ENCODE peak calls at places on chromosomes 12 and 14, in four cellular contexts. P is body of pancreas, C is A549, Q is tibial artery. O is an unnamed sample.

GRCh38 chr14:91149462-91149861 is 35.6 kb downstream of the DGLUCY start:
- DNase-seq in P (peak; percentile 80), C (peak; percentile 82), Q (peak; percentile 75), O (peak; percentile 57)

GRCh38 chr12:102503056-102503681 is 22.8 kb upstream of the IGF1 start:
- DNase-seq in C (no peak), P (no peak), Q (no peak), O (no peak)

GRCh38 chr12:94150483-94151225 is 2.3 kb downstream of the PLXNC1 start:
- DNase-seq in P (no peak), Q (no peak), C (no peak), O (peak; percentile 56)

GRCh38 chr12:63930971-63931370 is 86.5 kb downstream of the SRGAP1 start:
- DNase-seq in C (no peak), P (no peak), Q (no peak), O (no peak)

GRCh38 chr12:67419810-67420209 is 150.7 kb downstream of the CAND1 start:
- DNase-seq in P (no peak), Q (no peak), C (no peak), O (no peak)

GRCh38 chr12:112932485-112933151 is 5.7 kb upstream of the OAS3 start:
- DNase-seq in Q (no peak), C (no peak), P (no peak), O (no peak)

GRCh38 chr12:3533703-3534386 is 42.8 kb downstream of the PRMT8 start:
- DNase-seq in C (no peak), Q (no peak), P (peak; percentile 19), O (no peak)

GRCh38 chr12:102343361-102344121 is 136.8 kb downstream of the IGF1 start:
- DNase-seq in Q (no peak), P (peak; percentile 43), C (peak; percentile 40), O (no peak)

GRCh38 chr14:100124551-100125088 is 34.8 kb downstream of the DEGS2 start:
- DNase-seq in C (no peak), P (no peak), Q (no peak), O (no peak)

GRCh38 chr14:77031680-77032482 is 3.4 kb upstream of the IRF2BPL start:
- DNase-seq in P (no peak), C (no peak), Q (peak; percentile 76), O (no peak)

GRCh38 chr14:104730504-104730903 is 6.5 kb downstream of the ADSS1 start:
- DNase-seq in C (no peak), Q (no peak), P (no peak), O (no peak)

GRCh38 chr14:104725772-104726548 is 1.9 kb downstream of the ADSS1 start:
- DNase-seq in Q (no peak), C (no peak), P (no peak), O (no peak)

GRCh38 chr14:104729835-104730181 is 5.8 kb downstream of the ADSS1 start:
- DNase-seq in P (no peak), Q (no peak), C (no peak), O (no peak)

GRCh38 chr14:104726600-104727451 is 2.8 kb downstream of the ADSS1 start:
- DNase-seq in P (no peak), C (peak; percentile 44), Q (no peak), O (no peak)

DNA sequence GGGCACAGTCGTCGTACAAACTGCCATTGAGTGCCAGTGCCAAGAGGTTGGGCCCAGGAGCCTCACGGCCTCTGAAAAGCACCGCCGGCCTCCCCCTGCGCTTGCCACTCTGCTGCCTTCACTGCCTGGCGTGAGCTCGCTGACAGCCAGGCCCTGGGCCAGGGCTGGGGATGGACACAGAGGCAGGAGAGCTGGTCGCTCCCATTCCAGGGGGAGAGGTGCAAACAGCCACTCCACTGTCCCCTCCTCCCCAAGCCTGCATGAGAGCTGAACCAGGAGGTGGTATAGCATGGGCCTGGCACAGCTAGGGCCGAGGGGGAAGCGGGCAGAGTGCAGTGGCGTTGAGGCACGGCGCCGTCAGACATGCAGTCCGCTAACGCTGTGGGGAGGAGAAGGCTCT is 4.6 kb downstream of the ADSS1 start:
- DNase-seq in Q (no peak), C (no peak), P (no peak), O (no peak)
- H3K4me1 ChIP-seq in Q (peaks cover 72% of the 10 kb centered on the region), C (peaks cover 52% of the 10 kb centered on the region), P (peaks cover 24% of the 10 kb centered on the region), O (peaks cover 6% of the 10 kb centered on the region)

DNA sequence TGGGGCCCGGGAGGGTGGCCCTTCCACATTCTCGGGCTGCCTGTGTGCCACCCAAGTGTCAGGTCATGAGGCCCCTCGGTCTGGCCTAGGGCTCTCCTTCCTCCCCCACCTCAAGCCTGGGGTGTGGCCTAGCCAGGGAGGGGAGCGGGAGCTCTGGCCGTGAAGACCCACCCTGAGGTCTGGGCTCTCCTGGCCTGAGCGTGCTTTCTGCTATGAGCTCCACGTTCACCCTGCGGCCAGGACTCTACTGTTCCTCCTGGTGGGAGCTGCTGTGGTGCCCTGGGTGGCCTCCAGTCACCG is 12.0 kb downstream of the PACS2 start:
- DNase-seq in P (no peak), Q (no peak), C (no peak), O (no peak)
- H3K4me1 ChIP-seq in P (peaks cover 55% of the 10 kb centered on the region), Q (peaks cover 18% of the 10 kb centered on the region), C (no peaks in the 10 kb centered on the region), O (no peaks in the 10 kb centered on the region)

GRCh38 chr12:14950421-14950820 is 11.0 kb downstream of the ARHGDIB start:
- DNase-seq in Q (no peak), C (no peak), P (no peak), O (no peak)
- H3K4me1 ChIP-seq in Q (peaks cover 25% of the 10 kb centered on the region), C (peaks cover 47% of the 10 kb centered on the region), P (peaks cover 28% of the 10 kb centered on the region), O (peaks cover 55% of the 10 kb centered on the region)

GRCh38 chr14:24232121-24232644 is at the start of gene NEDD8:
- DNase-seq in P (peak; percentile 86), C (peak; percentile 89), Q (peak; percentile 95), O (peak; percentile 94)

GRCh38 chr14:24231263-24232120 is 675 bp downstream of the NEDD8 start:
- DNase-seq in Q (no peak), P (no peak), C (no peak), O (no peak)

GRCh38 chr14:24234095-24235020 is 1.6 kb downstream of the GMPR2 start:
- DNase-seq in Q (no peak), P (no peak), C (no peak), O (no peak)

GRCh38 chr14:24233538-24233866 is 773 bp downstream of the GMPR2 start:
- DNase-seq in C (peak; percentile 21), P (no peak), Q (no peak), O (no peak)

GRCh38 chr14:24232645-24233537 is at the start of gene GMPR2:
- DNase-seq in Q (peak; percentile 82), P (no peak), C (no peak), O (no peak)
- H3K4me1 ChIP-seq in Q (peaks cover 27% of the 10 kb centered on the region), P (peaks cover 36% of the 10 kb centered on the region), C (peaks cover 18% of the 10 kb centered on the region), O (no peaks in the 10 kb centered on the region)

GRCh38 chr12:70247653-70248199 is 4.5 kb downstream of the CNOT2 start:
- DNase-seq in P (no peak), C (no peak), Q (no peak), O (no peak)

GRCh38 chr12:70246580-70246979 is 3.3 kb downstream of the CNOT2 start:
- DNase-seq in C (no peak), P (no peak), Q (no peak), O (no peak)

GRCh38 chr12:70242695-70243509 is at the start of gene CNOT2:
- DNase-seq in Q (peak; percentile 87), C (peak; percentile 94), P (peak; percentile 85), O (peak; percentile 93)

GRCh38 chr12:70243510-70244331 is 488 bp downstream of the CNOT2 start:
- DNase-seq in P (peak; percentile 66), C (peak; percentile 75), Q (peak; percentile 67), O (peak; percentile 61)

DNA sequence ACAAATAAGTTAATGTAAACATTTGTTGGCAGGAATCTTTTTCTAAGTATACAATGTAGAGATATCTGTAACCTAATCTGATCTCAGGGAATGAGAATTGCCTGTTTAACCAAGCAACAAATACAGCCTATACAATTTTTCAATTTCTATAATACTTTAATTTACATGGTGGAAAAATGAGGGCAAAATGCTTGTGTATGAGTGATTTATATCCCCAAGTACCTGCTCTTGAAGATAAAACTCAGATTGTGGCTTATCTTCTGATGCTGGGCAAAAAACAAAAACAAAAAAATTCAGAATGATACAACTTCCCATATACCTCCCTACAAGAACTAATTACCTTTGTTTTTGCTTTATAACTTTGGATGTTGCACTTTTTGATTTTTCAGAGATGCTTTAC is 2.2 kb downstream of the CNOT2 start:
- DNase-seq in C (no peak), P (no peak), Q (no peak), O (no peak)
- H3K4me1 ChIP-seq in C (peaks cover 29% of the 10 kb centered on the region), P (peaks cover 59% of the 10 kb centered on the region), Q (peaks cover 16% of the 10 kb centered on the region), O (peaks cover 22% of the 10 kb centered on the region)

DNA sequence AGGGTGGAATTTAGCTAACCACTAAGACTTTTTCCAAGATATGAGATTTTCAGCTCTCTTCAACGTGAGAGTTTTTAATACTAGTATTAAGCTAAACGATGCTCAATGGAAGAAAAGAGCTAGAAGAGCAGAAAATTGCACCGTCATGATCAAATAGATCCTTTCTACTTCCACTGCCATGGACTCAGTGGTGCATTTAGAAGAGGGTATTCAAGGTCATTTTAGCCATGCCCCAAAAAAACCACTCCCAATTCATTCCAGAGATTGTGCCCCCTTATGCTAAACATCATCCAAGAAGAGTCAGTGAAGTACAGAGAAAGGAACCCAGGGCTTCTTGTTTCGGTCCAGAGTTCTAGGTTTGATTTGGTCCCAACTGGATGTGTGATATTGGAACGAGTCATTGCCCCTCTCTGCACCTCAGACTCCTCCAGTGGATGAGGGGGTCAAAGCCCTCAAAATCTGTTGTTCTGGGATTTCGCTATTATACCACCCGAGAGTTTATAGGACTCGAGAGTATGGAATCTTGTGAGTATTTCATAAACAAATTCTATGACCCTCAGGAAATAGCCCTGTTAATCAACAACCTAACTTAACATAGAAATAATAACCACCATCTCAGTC is 55.2 kb downstream of the DAD1 start:
- DNase-seq in P (no peak), C (no peak), Q (no peak), O (no peak)
- H3K4me1 ChIP-seq in P (no peaks in the 10 kb centered on the region), C (peaks cover 14% of the 10 kb centered on the region), Q (peaks cover 26% of the 10 kb centered on the region), O (peaks cover 11% of the 10 kb centered on the region)

GRCh38 chr12:107487011-107487680 is 198.5 kb upstream of the PWP1 start:
- DNase-seq in Q (no peak), P (no peak), C (no peak), O (no peak)
- H3K4me1 ChIP-seq in Q (no peaks in the 10 kb centered on the region), P (peaks cover 6% of the 10 kb centered on the region), C (peaks cover 63% of the 10 kb centered on the region), O (no peaks in the 10 kb centered on the region)